ENCODE peak calls at places on chromosomes 7 and 10, in four cellular contexts. I is caudate nucleus, U is A549, B is head of caudate nucleus. N is an unnamed sample.

GRCh38 chr7:107152011-107152410 is 16.8 kb upstream of the HBP1 start:
- DNase-seq in U (peak), I (no peak), B (no peak), N (no peak)

GRCh38 chr10:124516181-124516580 is 54.6 kb downstream of the LHPP start:
- DNase-seq in U (no peak), I (no peak), B (no peak), N (no peak)

GRCh38 chr7:32479574-32480200 is 10.5 kb downstream of the LSM5 start:
- DNase-seq in B (peak), I (no peak), U (peak), N (no peak)

GRCh38 chr7:142412551-142413193 is 154.8 kb upstream of the PRSS58 start:
- DNase-seq in I (no peak), U (peak), B (peak), N (no peak)

GRCh38 chr10:50367732-50368131 is 116.4 kb upstream of the ASAH2 start:
- DNase-seq in U (peak), B (no peak), I (no peak), N (no peak)

GRCh38 chr7:90645784-90646183 is 49.7 kb downstream of the CDK14 start:
- DNase-seq in U (no peak), B (no peak), I (no peak), N (no peak)

GRCh38 chr7:129874722-129875121 is 78.0 kb downstream of the UBE2H start:
- DNase-seq in U (no peak), I (no peak), B (no peak), N (no peak)

GRCh38 chr10:10475812-10476211 is 541.9 kb upstream of the CELF2 start:
- DNase-seq in U (no peak), B (no peak), I (no peak), N (no peak)

GRCh38 chr7:104548861-104549260 is 220.5 kb downstream of the LHFPL3 start:
- DNase-seq in U (no peak), B (no peak), I (no peak), N (no peak)

GRCh38 chr7:96093435-96093834 is 228.5 kb downstream of the SLC25A13 start:
- DNase-seq in U (peak), I (no peak), B (no peak), N (no peak)

GRCh38 chr10:48599830-48600134 is 5.1 kb downstream of the ARHGAP22 start:
- DNase-seq in B (peak), I (no peak), U (no peak), N (no peak)

GRCh38 chr7:116661741-116662329 is 10.2 kb upstream of the MET start:
- DNase-seq in U (no peak), B (no peak), I (no peak), N (no peak)

GRCh38 chr7:79452032-79452494 is 1.4 kb downstream of the MAGI2 start:
- DNase-seq in U (peak), B (peak), I (peak), N (peak)

GRCh38 chr7:130351664-130352015 is 7.0 kb downstream of the CPA5 start:
- DNase-seq in I (no peak), U (no peak), B (no peak), N (no peak)

GRCh38 chr10:3452683-3453388 is 280.3 kb upstream of the PITRM1 start:
- DNase-seq in B (no peak), U (peak), I (no peak), N (no peak)

GRCh38 chr10:63522129-63522687 is 1.0 kb downstream of the REEP3 start:
- DNase-seq in I (no peak), B (no peak), U (peak), N (no peak)

GRCh38 chr7:70208236-70209063 is 610.2 kb downstream of the AUTS2 start:
- DNase-seq in U (peak), B (no peak), I (no peak), N (no peak)

GRCh38 chr10:90193240-90193985 is 492.0 kb downstream of the KIF20B start:
- DNase-seq in B (no peak), I (no peak), U (no peak), N (no peak)